ENCODE peak calls at places on chromosomes 11 and 22, in six cellular contexts. One of them, this sample, is unnamed.
A peak's percentile ranks its signal among the peaks of the same experiment; 100 is the strongest.

GRCh38 chr11:68996376-68997123 is 15.8 kb upstream of the MRGPRD start:
- DNase-seq in mesenchymal stem cell: no peak
- DNase-seq in stimulated activated CD4-positive, alpha-beta T cell treated with anti-CD3 and anti-CD28 coated beads, TNF-alpha, amount 100 ng/mL, for 24 hours: no peak
- DNase-seq in astrocyte of the cerebellum: no peak
- DNase-seq in amygdala: no peak
- DNase-seq in psoas muscle: peak; percentile 28
- DNase-seq in this sample: no peak

GRCh38 chr11:32723332-32723731 is 71.1 kb downstream of the CCDC73 start:
- DNase-seq in astrocyte of the cerebellum: no peak
- DNase-seq in mesenchymal stem cell: no peak
- DNase-seq in amygdala: no peak
- DNase-seq in psoas muscle: no peak
- DNase-seq in stimulated activated CD4-positive, alpha-beta T cell treated with anti-CD3 and anti-CD28 coated beads, TNF-alpha, amount 100 ng/mL, for 24 hours: no peak
- DNase-seq in this sample: no peak

GRCh38 chr11:27420722-27421572 is 51.6 kb downstream of the LGR4 start:
- DNase-seq in amygdala: no peak
- DNase-seq in mesenchymal stem cell: peak; percentile 41
- DNase-seq in stimulated activated CD4-positive, alpha-beta T cell treated with anti-CD3 and anti-CD28 coated beads, TNF-alpha, amount 100 ng/mL, for 24 hours: no peak
- DNase-seq in psoas muscle: no peak
- DNase-seq in astrocyte of the cerebellum: no peak
- DNase-seq in this sample: no peak

GRCh38 chr11:6022954-6023353 is 7.6 kb downstream of the OR56A1 start:
- DNase-seq in mesenchymal stem cell: peak; percentile 41
- DNase-seq in psoas muscle: no peak
- DNase-seq in amygdala: no peak
- DNase-seq in stimulated activated CD4-positive, alpha-beta T cell treated with anti-CD3 and anti-CD28 coated beads, TNF-alpha, amount 100 ng/mL, for 24 hours: no peak
- DNase-seq in astrocyte of the cerebellum: peak; percentile 8
- DNase-seq in this sample: peak; percentile 14

GRCh38 chr11:57604289-57605010 is 7.0 kb downstream of the SERPING1 start:
- DNase-seq in mesenchymal stem cell: no peak
- DNase-seq in astrocyte of the cerebellum: no peak
- DNase-seq in amygdala: no peak
- DNase-seq in psoas muscle: no peak
- DNase-seq in stimulated activated CD4-positive, alpha-beta T cell treated with anti-CD3 and anti-CD28 coated beads, TNF-alpha, amount 100 ng/mL, for 24 hours: no peak
- DNase-seq in this sample: no peak

GRCh38 chr11:12377824-12378593 is 638 bp downstream of the PARVA start:
- DNase-seq in psoas muscle: peak; percentile 76
- DNase-seq in mesenchymal stem cell: peak; percentile 91
- DNase-seq in amygdala: peak; percentile 16
- DNase-seq in astrocyte of the cerebellum: no peak
- DNase-seq in stimulated activated CD4-positive, alpha-beta T cell treated with anti-CD3 and anti-CD28 coated beads, TNF-alpha, amount 100 ng/mL, for 24 hours: no peak
- DNase-seq in this sample: peak; percentile 46

GRCh38 chr11:128908391-128909246 is 17.5 kb downstream of the KCNJ5 start:
- DNase-seq in mesenchymal stem cell: peak; percentile 79
- DNase-seq in stimulated activated CD4-positive, alpha-beta T cell treated with anti-CD3 and anti-CD28 coated beads, TNF-alpha, amount 100 ng/mL, for 24 hours: no peak
- DNase-seq in amygdala: no peak
- DNase-seq in psoas muscle: peak; percentile 83
- DNase-seq in astrocyte of the cerebellum: no peak
- DNase-seq in this sample: peak; percentile 58

GRCh38 chr11:7032692-7033091 is 12.4 kb downstream of the NLRP14 start:
- DNase-seq in mesenchymal stem cell: no peak
- DNase-seq in stimulated activated CD4-positive, alpha-beta T cell treated with anti-CD3 and anti-CD28 coated beads, TNF-alpha, amount 100 ng/mL, for 24 hours: no peak
- DNase-seq in astrocyte of the cerebellum: no peak
- DNase-seq in amygdala: no peak
- DNase-seq in psoas muscle: no peak
- DNase-seq in this sample: no peak

GRCh38 chr22:50020606-50021005 is 8.0 kb upstream of the IL17REL start:
- DNase-seq in mesenchymal stem cell: no peak
- DNase-seq in amygdala: no peak
- DNase-seq in psoas muscle: no peak
- DNase-seq in astrocyte of the cerebellum: no peak
- DNase-seq in stimulated activated CD4-positive, alpha-beta T cell treated with anti-CD3 and anti-CD28 coated beads, TNF-alpha, amount 100 ng/mL, for 24 hours: no peak
- DNase-seq in this sample: no peak

GRCh38 chr11:122672892-122673291 is 17.4 kb downstream of the UBASH3B start:
- DNase-seq in stimulated activated CD4-positive, alpha-beta T cell treated with anti-CD3 and anti-CD28 coated beads, TNF-alpha, amount 100 ng/mL, for 24 hours: no peak
- DNase-seq in amygdala: no peak
- DNase-seq in astrocyte of the cerebellum: no peak
- DNase-seq in psoas muscle: no peak
- DNase-seq in mesenchymal stem cell: peak; percentile 67
- DNase-seq in this sample: no peak

GRCh38 chr11:6647282-6647679 is 8.3 kb downstream of the DCHS1 start:
- DNase-seq in astrocyte of the cerebellum: no peak
- DNase-seq in mesenchymal stem cell: peak; percentile 64
- DNase-seq in psoas muscle: no peak
- DNase-seq in stimulated activated CD4-positive, alpha-beta T cell treated with anti-CD3 and anti-CD28 coated beads, TNF-alpha, amount 100 ng/mL, for 24 hours: no peak
- DNase-seq in amygdala: no peak
- DNase-seq in this sample: no peak

GRCh38 chr22:37120569-37121340 is 11.2 kb upstream of the TMPRSS6 start:
- DNase-seq in psoas muscle: no peak
- DNase-seq in stimulated activated CD4-positive, alpha-beta T cell treated with anti-CD3 and anti-CD28 coated beads, TNF-alpha, amount 100 ng/mL, for 24 hours: no peak
- DNase-seq in astrocyte of the cerebellum: no peak
- DNase-seq in amygdala: no peak
- DNase-seq in mesenchymal stem cell: no peak
- DNase-seq in this sample: no peak

GRCh38 chr11:82797595-82797971 is 63.9 kb upstream of the FAM181B start:
- DNase-seq in astrocyte of the cerebellum: no peak
- DNase-seq in mesenchymal stem cell: no peak
- DNase-seq in psoas muscle: no peak
- DNase-seq in stimulated activated CD4-positive, alpha-beta T cell treated with anti-CD3 and anti-CD28 coated beads, TNF-alpha, amount 100 ng/mL, for 24 hours: no peak
- DNase-seq in amygdala: peak; percentile 14
- DNase-seq in this sample: no peak

This sample was measured in frontal cortex.